ENCODE peak calls at places on chromosomes 16 and 17, in eight cellular contexts. Y is HCT116, Z is aorta, C is cardiac muscle cell, K is heart right ventricle, X is endodermal cell, G is mesenchymal stem cell, O is adrenal gland. F is an unnamed sample.

GRCh38 chr16:50309527-50310307 is 43.4 kb downstream of the ADCY7 start:
- DNase-seq in Z (peak; percentile 77), G (no peak), O (no peak), C (peak; percentile 14), X (peak; percentile 59), Y (no peak), K (no peak), F (peak; percentile 45)

GRCh38 chr17:77966476-77966875 is 8.0 kb downstream of the TNRC6C start:
- DNase-seq in X (no peak), K (no peak), C (no peak), O (no peak), G (no peak), Y (no peak), Z (no peak), F (no peak)

GRCh38 chr16:27402964-27403600 is 1.1 kb downstream of the IL21R start:
- DNase-seq in G (no peak), C (no peak), Y (no peak), O (no peak), K (no peak), Z (no peak), X (no peak), F (peak; percentile 40)

GRCh38 chr16:78816499-78817441 is 717.3 kb downstream of the WWOX start:
- DNase-seq in Z (no peak), K (peak; percentile 28), X (no peak), C (peak; percentile 11), O (no peak), G (peak; percentile 87), Y (no peak), F (no peak)

GRCh38 chr16:89446136-89446974 is 44.0 kb downstream of the ANKRD11 start:
- DNase-seq in O (no peak), C (no peak), Z (no peak), X (no peak), G (no peak), K (no peak), Y (no peak), F (no peak)

GRCh38 chr16:58121132-58121531 is 8.0 kb downstream of the CFAP20 start:
- DNase-seq in K (no peak), Y (no peak), Z (no peak), G (no peak), X (no peak), C (no peak), O (no peak), F (peak; percentile 79)

GRCh38 chr17:16083223-16083622 is 83.6 kb downstream of the TTC19 start:
- DNase-seq in G (no peak), O (no peak), Y (no peak), Z (no peak), X (no peak), C (no peak), K (no peak), F (no peak)

GRCh38 chr17:76659928-76660614 is 16.5 kb upstream of the ST6GALNAC1 start:
- DNase-seq in Z (no peak), X (no peak), C (peak; percentile 49), G (peak; percentile 69), Y (no peak), O (no peak), K (no peak), F (peak; percentile 71)

DNA sequence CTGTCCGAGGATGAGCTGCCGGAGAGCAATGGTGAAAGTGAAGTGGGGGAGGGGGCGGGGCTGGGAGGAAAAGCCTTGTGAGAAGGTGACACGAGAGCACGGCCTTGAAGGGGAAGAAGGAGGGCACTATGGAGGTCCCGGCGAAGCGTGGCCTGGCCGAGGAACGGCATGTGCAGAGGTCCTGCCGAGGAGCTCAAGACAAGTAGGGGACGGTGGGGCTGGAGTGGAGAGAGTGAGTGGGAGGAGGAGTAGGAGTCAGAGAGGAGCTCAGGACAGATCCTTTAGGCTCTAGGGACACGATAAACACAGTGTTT is 5.9 kb upstream of the SERPINF1 start:
- DNase-seq in G (no peak), K (no peak), Y (no peak), Z (no peak), X (peak; percentile 82), O (no peak), C (no peak), F (no peak)
- H3K27ac ChIP-seq in G (no peak overlapping the region), K (no peak overlapping the region), Y (no peak overlapping the region), Z (no peak overlapping the region), X (no peak overlapping the region), O (no peak overlapping the region), C (no peak overlapping the region), F (no peak overlapping the region)

DNA sequence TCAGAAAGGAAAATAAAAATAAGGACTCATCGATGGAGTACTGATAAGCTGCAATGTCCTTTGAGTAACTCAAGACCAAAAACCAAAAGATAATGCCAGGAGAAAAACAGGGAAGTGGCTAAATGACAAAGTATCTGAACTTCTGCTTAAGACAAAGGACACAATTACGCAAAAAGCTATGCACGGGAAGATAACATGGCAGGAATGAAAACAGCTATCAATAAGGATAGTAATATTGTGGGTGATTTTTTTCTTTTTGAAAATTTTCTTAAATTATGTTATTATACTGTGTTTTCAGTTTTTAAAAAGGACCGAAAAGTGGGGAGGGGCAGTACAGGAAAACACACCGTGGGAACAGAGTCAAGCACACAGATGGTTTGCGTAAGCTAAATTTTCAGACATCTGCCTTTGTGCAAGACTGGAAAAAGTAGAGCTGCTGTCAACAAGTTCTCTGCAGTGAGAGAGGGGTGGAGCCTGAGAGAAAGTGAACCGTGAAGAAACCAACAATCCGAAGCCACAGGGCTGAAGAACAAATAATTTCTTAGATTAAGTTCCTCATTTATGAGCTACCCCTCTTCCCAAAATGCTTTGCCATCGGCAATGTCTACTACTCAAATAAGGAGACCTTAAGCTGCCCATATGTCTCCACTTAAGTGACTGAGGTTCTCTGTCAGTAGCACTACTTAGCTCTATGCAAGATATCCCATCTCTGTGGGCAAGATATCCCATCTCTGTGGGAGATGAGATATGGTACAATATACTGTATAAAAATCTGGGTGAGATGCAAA is 99.9 kb upstream of the CORO6 start:
- DNase-seq in C (peak; percentile 98), G (peak; percentile 88), X (no peak), O (peak; percentile 56), K (peak; percentile 78), Z (no peak), Y (no peak), F (peak; percentile 87)
- H3K4me1 ChIP-seq in C (peaks cover 32% of the 10 kb centered on the region), G (peaks cover under 1% of the 10 kb centered on the region), X (no peaks in the 10 kb centered on the region), O (peaks cover 14% of the 10 kb centered on the region), K (peaks cover 34% of the 10 kb centered on the region), Z (peaks cover 4% of the 10 kb centered on the region), Y (peaks cover 7% of the 10 kb centered on the region), F (peaks cover 5% of the 10 kb centered on the region)

GRCh38 chr17:21678451-21679081 is 13.8 kb upstream of the KCNJ18 start:
- DNase-seq in Z (peak; percentile 74), O (no peak), C (no peak), X (no peak), K (no peak), G (no peak), Y (no peak), F (peak; percentile 44)

GRCh38 chr17:21677911-21678310 is 14.4 kb upstream of the KCNJ18 start:
- DNase-seq in G (no peak), C (no peak), Y (no peak), X (no peak), O (no peak), K (no peak), Z (peak; percentile 63), F (no peak)

GRCh38 chr17:21676281-21677111 is 15.8 kb upstream of the KCNJ18 start:
- DNase-seq in X (no peak), Y (no peak), G (no peak), K (no peak), Z (peak; percentile 74), O (no peak), C (no peak), F (no peak)

GRCh38 chr17:21677126-21677910 is 15.0 kb upstream of the KCNJ18 start:
- DNase-seq in Z (peak; percentile 67), G (no peak), K (no peak), X (no peak), C (no peak), O (no peak), Y (no peak), F (peak; percentile 37)

DNA sequence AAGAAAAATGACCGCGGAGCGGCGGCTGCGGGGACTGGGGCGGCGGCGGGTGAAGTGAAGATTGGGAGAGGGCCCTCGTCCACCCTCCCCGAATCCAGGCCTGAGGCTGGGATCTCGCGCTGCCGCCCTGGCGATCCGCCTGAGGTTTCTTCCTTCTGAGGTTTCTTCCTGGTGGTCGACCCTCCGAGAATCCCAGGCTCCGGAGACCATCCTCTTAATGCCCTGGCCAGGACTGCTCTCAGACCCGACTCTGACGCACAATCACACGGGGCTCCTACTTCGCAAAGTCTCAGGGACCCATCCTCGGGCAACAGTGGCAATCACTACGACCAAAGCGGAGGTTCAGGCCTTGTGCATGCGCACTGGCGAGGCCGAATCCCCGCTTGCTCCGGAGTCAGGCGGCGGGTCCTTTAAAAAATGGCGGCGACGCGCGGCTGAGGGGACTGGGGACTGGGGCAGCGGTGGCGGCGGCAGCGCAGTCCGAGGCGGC is 18.0 kb upstream of the KCNJ18 start:
- DNase-seq in G (no peak), Y (no peak), Z (peak; percentile 77), K (no peak), O (no peak), C (no peak), X (peak; percentile 39), F (peak; percentile 44)
- H3K9me3 ChIP-seq in G (no peaks in the 10 kb centered on the region), Y (no peaks in the 10 kb centered on the region), Z (peaks cover 1% of the 10 kb centered on the region), K (no peaks in the 10 kb centered on the region), O (no peaks in the 10 kb centered on the region), C (no peaks in the 10 kb centered on the region), X (peaks cover 12% of the 10 kb centered on the region), F (peaks cover 4% of the 10 kb centered on the region)

DNA sequence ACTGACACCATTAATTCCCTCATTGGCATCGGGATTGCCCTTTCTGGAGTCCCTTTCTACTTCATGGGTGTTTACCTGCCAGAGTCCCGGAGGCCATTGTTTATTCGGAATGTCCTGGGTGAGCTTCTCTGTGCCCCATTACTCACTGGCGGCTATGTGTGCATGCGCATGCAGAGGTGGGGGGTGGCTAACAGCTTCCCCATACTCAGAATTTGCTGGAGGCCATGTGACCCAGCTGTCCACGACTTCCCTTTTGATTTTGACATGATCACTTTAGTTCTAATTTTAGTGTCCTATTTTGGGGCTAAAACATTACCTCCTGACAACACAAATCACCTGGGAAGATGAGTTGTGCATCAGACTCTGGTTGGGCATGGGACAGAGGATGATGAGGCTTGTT is 14.1 kb downstream of the SLC7A6OS start:
- DNase-seq in G (no peak), O (no peak), Y (no peak), C (no peak), Z (no peak), X (no peak), K (no peak), F (no peak)
- H3K27ac ChIP-seq in G (no peak overlapping the region), O (no peak overlapping the region), Y (no peak overlapping the region), C (no peak overlapping the region), Z (no peak overlapping the region), X (no peak overlapping the region), K (peak overlapping the region; percentile 72), F (no peak overlapping the region)

GRCh38 chr17:48594412-48595106 is 980 bp upstream of the HOXB5 start:
- DNase-seq in Z (no peak), X (peak; percentile 79), Y (no peak), O (no peak), C (no peak), G (peak; percentile 81), K (no peak), F (peak; percentile 48)
- H3K4me1 ChIP-seq in Z (no peaks in the 10 kb centered on the region), X (no peaks in the 10 kb centered on the region), Y (no peaks in the 10 kb centered on the region), O (no peaks in the 10 kb centered on the region), C (no peaks in the 10 kb centered on the region), G (peaks cover 49% of the 10 kb centered on the region), K (peaks cover 22% of the 10 kb centered on the region), F (peaks cover 33% of the 10 kb centered on the region)